ENCODE peak calls at places on chromosome 18, in seven cellular contexts. D is retinal pigment epithelial cell, I is colonic mucosa, P is epithelial cell of esophagus, O is nephron progenitor cell, A is fibroblast of mammary gland, M is GM20000. U is an unnamed sample.
A peak's percentile ranks its signal among the peaks of the same experiment; 100 is the strongest.

GRCh38 chr18:79496237-79496977 is 100.7 kb downstream of the NFATC1 start:
- DNase-seq in D (no peak), I (no peak), P (no peak), O (no peak), A (no peak), M (no peak), U (no peak)

GRCh38 chr18:2536493-2536892 is 34.8 kb downstream of the METTL4 start:
- DNase-seq in D (peak; percentile 86), I (no peak), P (peak; percentile 69), O (no peak), A (peak; percentile 64), M (no peak), U (no peak)

GRCh38 chr18:50934545-50935211 is 33.2 kb upstream of the ELAC1 start:
- DNase-seq in D (no peak), I (no peak), P (no peak), O (no peak), A (no peak), M (no peak), U (no peak)

GRCh38 chr18:48676756-48677368 is 138.0 kb downstream of the CTIF start:
- DNase-seq in D (no peak), I (peak; percentile 66), P (peak; percentile 47), O (peak; percentile 92), A (peak; percentile 51), M (peak; percentile 77), U (peak; percentile 87)

GRCh38 chr18:70413455-70413854 is 124.6 kb downstream of the SOCS6 start:
- DNase-seq in D (no peak), I (no peak), P (no peak), O (no peak), A (no peak), M (no peak), U (no peak)

GRCh38 chr18:21997207-21998143 is 171.9 kb upstream of the GATA6 start:
- DNase-seq in D (peak; percentile 20), I (peak; percentile 33), P (peak; percentile 65), O (no peak), A (peak; percentile 53), M (peak; percentile 68), U (peak; percentile 71)

GRCh38 chr18:35868919-35869318 is 103.6 kb upstream of the RMP24 start:
- DNase-seq in D (no peak), I (no peak), P (no peak), O (no peak), A (no peak), M (no peak), U (no peak)

GRCh38 chr18:2961828-2962227 is 51.1 kb downstream of the LPIN2 start:
- DNase-seq in D (no peak), I (no peak), P (no peak), O (peak; percentile 16), A (peak; percentile 55), M (no peak), U (no peak)

GRCh38 chr18:42275138-42275535 is 320.1 kb downstream of the PIK3C3 start:
- DNase-seq in D (no peak), I (no peak), P (no peak), O (no peak), A (no peak), M (no peak), U (no peak)

GRCh38 chr18:26440644-26441043 is 107.7 kb downstream of the KCTD1 start:
- DNase-seq in D (no peak), I (no peak), P (peak; percentile 68), O (no peak), A (peak; percentile 20), M (no peak), U (no peak)

GRCh38 chr18:45275367-45276113 is 339.7 kb upstream of the SLC14A2 start:
- DNase-seq in D (no peak), I (no peak), P (peak; percentile 47), O (no peak), A (peak; percentile 65), M (peak; percentile 18), U (no peak)

GRCh38 chr18:34595673-34596072 is 114.4 kb upstream of the DTNA start:
- DNase-seq in D (no peak), I (no peak), P (peak; percentile 48), O (peak; percentile 9), A (peak; percentile 58), M (no peak), U (no peak)

GRCh38 chr18:72612894-72613537 is 68.9 kb upstream of the CBLN2 start:
- DNase-seq in D (no peak), I (no peak), P (no peak), O (no peak), A (no peak), M (no peak), U (no peak)

GRCh38 chr18:3262234-3263171 is 570 bp downstream of the MYL12B start:
- DNase-seq in D (no peak), I (peak; percentile 41), P (peak; percentile 48), O (no peak), A (no peak), M (no peak), U (no peak)

GRCh38 chr18:70197042-70197441 is 8.4 kb downstream of the RTTN start:
- DNase-seq in D (no peak), I (no peak), P (no peak), O (no peak), A (peak; percentile 19), M (no peak), U (no peak)

GRCh38 chr18:9855686-9856085 is 30.1 kb upstream of the TXNDC2 start:
- DNase-seq in D (no peak), I (no peak), P (no peak), O (no peak), A (no peak), M (no peak), U (no peak)

GRCh38 chr18:47260138-47260923 is 8.9 kb upstream of the SKOR2 start:
- DNase-seq in D (no peak), I (peak; percentile 62), P (peak; percentile 66), O (peak; percentile 95), A (peak; percentile 45), M (peak; percentile 72), U (no peak)

GRCh38 chr18:21550510-21550970 is 50.0 kb downstream of the ESCO1 start:
- DNase-seq in D (no peak), I (no peak), P (no peak), O (no peak), A (no peak), M (no peak), U (no peak)

GRCh38 chr18:26813043-26813442 is 52.5 kb downstream of the AQP4 start:
- DNase-seq in D (no peak), I (peak; percentile 28), P (peak; percentile 82), O (peak; percentile 36), A (peak; percentile 2), M (peak; percentile 22), U (peak; percentile 22)

GRCh38 chr18:78407456-78407823 is 572.2 kb upstream of the SALL3 start:
- DNase-seq in D (no peak), I (peak; percentile 45), P (no peak), O (no peak), A (no peak), M (no peak), U (no peak)

GRCh38 chr18:78410094-78410786 is 569.4 kb upstream of the SALL3 start:
- DNase-seq in D (no peak), I (no peak), P (no peak), O (no peak), A (no peak), M (no peak), U (no peak)

GRCh38 chr18:78414302-78414701 is 565.3 kb upstream of the SALL3 start:
- DNase-seq in D (no peak), I (no peak), P (no peak), O (no peak), A (no peak), M (no peak), U (no peak)

GRCh38 chr18:78408623-78409022 is 571.0 kb upstream of the SALL3 start:
- DNase-seq in D (no peak), I (no peak), P (no peak), O (no peak), A (no peak), M (no peak), U (no peak)

DNA sequence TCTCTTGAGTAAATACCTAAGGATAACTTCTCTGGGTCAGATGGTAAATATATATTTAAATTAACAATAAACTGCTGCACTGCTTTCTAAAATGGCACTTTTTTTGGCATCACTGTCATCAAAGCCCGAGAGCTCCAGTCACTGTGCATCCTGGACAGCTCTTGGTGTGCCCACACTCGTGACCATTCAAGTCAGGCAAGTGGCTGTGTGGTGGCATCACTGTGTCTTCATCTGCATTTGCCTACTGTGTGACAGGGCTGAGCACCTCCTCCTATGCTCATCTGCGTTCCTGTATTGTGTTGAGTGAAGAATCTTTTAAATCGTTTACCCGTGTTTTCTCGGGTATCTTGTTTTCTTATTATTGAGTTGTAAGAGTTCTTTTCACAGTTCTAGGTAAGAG is 568.1 kb upstream of the SALL3 start:
- DNase-seq in D (no peak), I (no peak), P (no peak), O (no peak), A (no peak), M (no peak), U (no peak)
- TF ChIP-seq CTCF in D (no peak), I (no peak), P (no peak), O (no peak), A (no peak), M (no peak), U (no peak)

GRCh38 chr18:28065793-28066186 is 111.1 kb downstream of the CDH2 start:
- DNase-seq in D (no peak), I (no peak), P (no peak), O (no peak), A (no peak), M (no peak), U (no peak)

GRCh38 chr18:28065031-28065792 is 111.7 kb downstream of the CDH2 start:
- DNase-seq in D (peak; percentile 83), I (no peak), P (peak; percentile 79), O (no peak), A (peak; percentile 68), M (no peak), U (no peak)

GRCh38 chr18:28062446-28062845 is 114.5 kb downstream of the CDH2 start:
- DNase-seq in D (no peak), I (no peak), P (no peak), O (no peak), A (peak; percentile 16), M (no peak), U (no peak)

GRCh38 chr18:28063181-28063790 is 113.6 kb downstream of the CDH2 start:
- DNase-seq in D (no peak), I (no peak), P (peak; percentile 17), O (no peak), A (peak; percentile 41), M (no peak), U (no peak)

GRCh38 chr18:28059861-28060260 is 117.1 kb downstream of the CDH2 start:
- DNase-seq in D (no peak), I (no peak), P (no peak), O (no peak), A (peak; percentile 49), M (no peak), U (no peak)
- TF ChIP-seq CTCF in D (no peak), I (no peak), P (no peak), O (no peak), A (no peak), M (no peak), U (no peak)

GRCh38 chr18:54828290-54828871 is at the start of gene RAB27B:
- DNase-seq in D (peak; percentile 66), I (peak; percentile 92), P (peak; percentile 99), O (peak; percentile 81), A (peak; percentile 85), M (no peak), U (no peak)
- TF ChIP-seq CTCF in D (no peak), I (no peak), P (peak; percentile 2), O (no peak), A (no peak), M (no peak), U (no peak)

DNA sequence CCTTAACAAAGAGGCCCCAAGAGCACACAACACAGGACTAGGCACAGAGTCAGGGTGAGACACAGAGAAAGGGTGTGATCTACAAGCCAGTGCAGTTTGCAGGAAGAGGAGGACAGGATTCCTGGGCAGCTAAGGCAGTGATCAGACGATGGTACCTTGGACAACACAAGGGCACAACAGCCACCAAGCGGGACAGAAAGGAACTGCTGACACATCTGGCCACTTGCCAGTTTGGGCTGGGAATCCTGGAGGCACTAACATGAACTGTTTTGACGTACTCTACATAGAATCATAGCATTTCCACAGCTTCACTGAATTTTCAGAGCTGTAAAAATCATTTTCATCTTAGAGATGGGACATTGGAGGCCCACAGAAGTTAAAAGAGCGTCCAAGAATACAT is 221.5 kb upstream of the SLC35G4 start:
- DNase-seq in D (no peak), I (no peak), P (peak; percentile 0), O (no peak), A (peak; percentile 51), M (peak; percentile 20), U (peak; percentile 34)
- TF ChIP-seq CTCF in D (peak; percentile 44), I (no peak), P (no peak), O (no peak), A (peak; percentile 15), M (no peak), U (no peak)